ENCODE peak calls at places on chromosomes 16 and 17, in eight cellular contexts. R is activated T-cell treated with anti-CD3 and anti-CD28 coated beads, Interleukin-2, amount 50 U/mL, for 4 hours; W is stimulated activated CD8-positive, alpha-beta memory T cell treated with anti-CD3 and anti-CD28 coated beads, Interleukin-12 subunit alpha, Interleukin-12 subunit beta, amount 100 ng/mL, for 4 hours; H is CD4-positive, CD25-positive, alpha-beta regulatory T cell; T is A172; N is CD8-positive, alpha-beta T cell; O is T47D; V is AG04450. Y is an unnamed sample.

GRCh38 chr16:68022728-68023537 is at the start of the genes DDX28 and DUS2:
- DNase-seq in W (peak), R (peak), H (peak), T (peak), V (peak), N (peak), O (peak), Y (peak)

GRCh38 chr16:29820730-29821662 is 734 bp downstream of the MVP start:
- DNase-seq in H (peak), T (peak), W (no peak), V (no peak), O (no peak), R (peak), N (peak), Y (no peak)

GRCh38 chr17:51617876-51618455 is 357.6 kb downstream of the UTP18 start:
- DNase-seq in V (no peak), R (no peak), W (no peak), T (no peak), H (no peak), O (no peak), N (no peak), Y (no peak)

GRCh38 chr16:11233727-11234376 is 22.2 kb downstream of the SOCS1 start:
- DNase-seq in H (no peak), N (peak), T (peak), W (peak), V (no peak), R (peak), O (no peak), Y (no peak)

GRCh38 chr16:59849716-59850115 is 1115.6 kb upstream of the GOT2 start:
- DNase-seq in N (no peak), O (no peak), W (no peak), H (no peak), R (no peak), V (no peak), T (no peak), Y (no peak)

GRCh38 chr17:1785925-1786324 is 24.1 kb downstream of the SERPINF1 start:
- DNase-seq in H (no peak), N (no peak), V (no peak), W (no peak), T (no peak), R (no peak), O (no peak), Y (no peak)

GRCh38 chr17:10683853-10684252 is 13.5 kb downstream of the SCO1 start:
- DNase-seq in N (no peak), W (no peak), O (no peak), V (no peak), R (no peak), H (no peak), T (peak), Y (no peak)

GRCh38 chr17:79114455-79115301 is 40.1 kb downstream of the ENGASE start:
- DNase-seq in R (no peak), O (peak), H (no peak), W (no peak), V (no peak), T (peak), N (no peak), Y (no peak)

GRCh38 chr17:32846143-32846542 is 30.8 kb downstream of the MYO1D start:
- DNase-seq in H (no peak), O (no peak), T (no peak), W (no peak), V (no peak), R (no peak), N (no peak), Y (no peak)

GRCh38 chr17:28131592-28131991 is 89.1 kb downstream of the NLK start:
- DNase-seq in V (no peak), W (no peak), T (no peak), R (no peak), N (no peak), H (no peak), O (no peak), Y (no peak)

GRCh38 chr16:57538235-57538711 is 1.9 kb upstream of the CCDC102A start:
- DNase-seq in H (no peak), O (no peak), R (no peak), V (no peak), W (no peak), T (no peak), N (no peak), Y (no peak)

GRCh38 chr17:17055286-17056166 is 13.3 kb downstream of the MPRIP start:
- DNase-seq in N (no peak), R (no peak), O (peak), W (no peak), T (no peak), V (no peak), H (no peak), Y (no peak)

GRCh38 chr17:58998871-58999270 is 107.8 kb downstream of the TRIM37 start:
- DNase-seq in T (no peak), V (no peak), N (no peak), W (no peak), R (no peak), O (no peak), H (no peak), Y (no peak)

GRCh38 chr17:40963838-40964237 is 2.9 kb downstream of the KRT39 start:
- DNase-seq in V (no peak), N (no peak), T (peak), H (no peak), R (no peak), W (no peak), O (no peak), Y (no peak)

GRCh38 chr17:75549246-75550138 is 24.0 kb downstream of the LLGL2 start:
- DNase-seq in W (no peak), H (no peak), T (no peak), R (no peak), V (no peak), N (no peak), O (peak), Y (no peak)

GRCh38 chr17:6639651-6640535 is 618 bp downstream of the KIAA0753 start:
- DNase-seq in H (peak), T (peak), W (no peak), R (peak), N (no peak), O (no peak), V (no peak), Y (peak)

GRCh38 chr16:86396918-86397317 is 113.4 kb upstream of the FOXF1 start:
- DNase-seq in V (peak), R (no peak), H (no peak), O (no peak), N (no peak), T (peak), W (no peak), Y (no peak)

GRCh38 chr17:55728833-55729232 is 6.2 kb upstream of the TMEM100 start:
- DNase-seq in N (no peak), W (no peak), R (no peak), T (no peak), O (no peak), H (no peak), V (no peak), Y (no peak)

GRCh38 chr16:68873635-68874471 is 30.5 kb downstream of the TANGO6 start:
- DNase-seq in R (no peak), H (no peak), V (no peak), W (no peak), T (no peak), O (no peak), N (no peak), Y (no peak)

GRCh38 chr16:23009075-23009474 is 140.2 kb downstream of the USP31 start:
- DNase-seq in V (no peak), T (no peak), O (no peak), N (no peak), W (no peak), R (no peak), H (no peak), Y (no peak)

GRCh38 chr16:82995927-82996441 is 369.2 kb downstream of the CDH13 start:
- DNase-seq in N (no peak), R (no peak), W (no peak), V (peak), O (no peak), H (no peak), T (peak), Y (no peak)

GRCh38 chr16:22670551-22670970 is 143.4 kb upstream of the HS3ST2 start:
- DNase-seq in O (peak), R (no peak), N (no peak), W (no peak), V (no peak), T (no peak), H (no peak), Y (no peak)